ENCODE peak calls at places on chromosomes 16 and 17, in eight cellular contexts. D, B, X, U, A, E, L and N are unnamed samples.

GRCh38 chr17:43779145-43780125 is 658 bp upstream of the DUSP3 start:
- DNase-seq in D (no peak), B (no peak), X (peak), U (peak), A (no peak), E (no peak), L (peak), N (no peak)

GRCh38 chr17:73952136-73952497 is 251.4 kb upstream of the RPL38 start:
- DNase-seq in D (no peak), B (no peak), X (no peak), U (peak), A (no peak), E (no peak), L (no peak), N (no peak)

GRCh38 chr16:6027733-6028132 is 930.1 kb upstream of the EEF2KMT start:
- DNase-seq in D (no peak), B (no peak), X (no peak), U (no peak), A (no peak), E (no peak), L (no peak), N (no peak)

GRCh38 chr17:72419866-72420774 is 299.3 kb downstream of the SOX9 start:
- DNase-seq in D (no peak), B (no peak), X (no peak), U (no peak), A (no peak), E (no peak), L (no peak), N (no peak)

GRCh38 chr17:72472116-72472515 is 351.3 kb downstream of the SOX9 start:
- DNase-seq in D (no peak), B (no peak), X (no peak), U (no peak), A (no peak), E (no peak), L (no peak), N (no peak)

GRCh38 chr16:54291981-54292487 is 5.4 kb upstream of the IRX3 start:
- DNase-seq in D (no peak), B (no peak), X (no peak), U (no peak), A (no peak), E (no peak), L (no peak), N (no peak)

GRCh38 chr17:17822189-17822978 is 14.4 kb downstream of the SREBF1 start:
- DNase-seq in D (peak), B (peak), X (peak), U (no peak), A (peak), E (peak), L (peak), N (peak)

GRCh38 chr17:38709864-38710602 is 5.0 kb downstream of the MLLT6 start:
- DNase-seq in D (no peak), B (no peak), X (no peak), U (no peak), A (no peak), E (peak), L (no peak), N (no peak)

GRCh38 chr17:44909681-44910144 is 5.6 kb downstream of the GFAP start:
- DNase-seq in D (no peak), B (peak), X (no peak), U (no peak), A (no peak), E (no peak), L (peak), N (peak)

GRCh38 chr17:78933959-78934568 is 8.9 kb upstream of the TIMP2 start:
- DNase-seq in D (peak), B (peak), X (peak), U (peak), A (peak), E (peak), L (peak), N (peak)

GRCh38 chr17:5365831-5366230 is 53.6 kb downstream of the NUP88 start:
- DNase-seq in D (no peak), B (no peak), X (no peak), U (no peak), A (no peak), E (no peak), L (no peak), N (no peak)

GRCh38 chr17:81388612-81389367 is 6.5 kb upstream of the BAHCC1 start:
- DNase-seq in D (peak), B (no peak), X (peak), U (no peak), A (no peak), E (no peak), L (no peak), N (no peak)

GRCh38 chr16:58336332-58337089 is 41.7 kb upstream of the PRSS54 start:
- DNase-seq in D (peak), B (peak), X (peak), U (peak), A (peak), E (peak), L (peak), N (peak)

GRCh38 chr17:58330997-58331814 is 2.6 kb upstream of the TSPOAP1 start:
- DNase-seq in D (no peak), B (no peak), X (peak), U (no peak), A (no peak), E (no peak), L (no peak), N (no peak)

GRCh38 chr16:9107025-9107970 is 15.9 kb downstream of the HAPSTR1 start:
- DNase-seq in D (no peak), B (no peak), X (no peak), U (no peak), A (no peak), E (peak), L (no peak), N (peak)

GRCh38 chr17:45867702-45868101 is 23.0 kb downstream of the SPPL2C start:
- DNase-seq in D (no peak), B (no peak), X (no peak), U (no peak), A (no peak), E (no peak), L (no peak), N (peak)

GRCh38 chr16:2708290-2708639 is 11.8 kb downstream of the PRSS27 start:
- DNase-seq in D (no peak), B (no peak), X (no peak), U (no peak), A (no peak), E (no peak), L (no peak), N (no peak)

GRCh38 chr17:68290955-68291835 is at the start of the genes ARSG and SLC16A6:
- DNase-seq in D (peak), B (peak), X (peak), U (peak), A (peak), E (peak), L (peak), N (peak)

GRCh38 chr16:11175850-11176341 is 80.1 kb downstream of the SOCS1 start:
- DNase-seq in D (no peak), B (no peak), X (no peak), U (no peak), A (no peak), E (no peak), L (no peak), N (no peak)

GRCh38 chr17:65593870-65594584 is 32.6 kb upstream of the AXIN2 start:
- DNase-seq in D (no peak), B (peak), X (no peak), U (no peak), A (no peak), E (no peak), L (peak), N (peak)

GRCh38 chr17:81097943-81098308 is 63.0 kb downstream of the BAIAP2 start:
- DNase-seq in D (no peak), B (peak), X (peak), U (no peak), A (peak), E (no peak), L (no peak), N (peak)

GRCh38 chr17:64774888-64775600 is 112.9 kb upstream of the SMURF2 start:
- DNase-seq in D (no peak), B (no peak), X (no peak), U (peak), A (no peak), E (no peak), L (no peak), N (no peak)

GRCh38 chr17:9824094-9824493 is 1.6 kb upstream of the GLP2R start:
- DNase-seq in D (no peak), B (no peak), X (no peak), U (no peak), A (no peak), E (no peak), L (no peak), N (no peak)
- TF ChIP-seq CTCF in D (no peak), B (no peak), X (no peak), U (no peak), A (no peak), E (no peak), L (no peak), N (peak)

DNA sequence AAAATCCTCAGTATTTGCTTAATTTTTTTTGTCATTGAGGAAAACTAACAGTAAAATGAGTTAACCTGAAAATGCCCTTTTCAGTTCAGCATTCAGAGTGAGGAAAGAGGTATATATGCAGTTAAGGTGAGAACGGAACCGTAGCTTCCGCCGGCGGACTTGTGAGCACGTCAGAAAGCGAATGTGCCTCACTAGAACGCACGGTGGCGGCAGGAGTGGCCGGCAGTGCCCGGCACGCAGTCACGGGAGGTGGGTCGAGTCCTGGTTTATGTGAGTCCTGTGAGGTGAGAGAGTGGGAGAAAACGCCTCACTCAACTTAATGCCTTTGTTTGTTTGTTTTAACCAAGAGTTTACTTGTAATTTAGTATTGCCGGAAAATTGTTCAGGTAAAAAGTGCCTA is 6.1 kb downstream of the SEC14L1 start:
- DNase-seq in D (peak), B (no peak), X (peak), U (no peak), A (no peak), E (no peak), L (no peak), N (no peak)
- H3K4me3 ChIP-seq in D (no peak), B (no peak), X (no peak), U (no peak), A (peak), E (peak), L (no peak), N (no peak)

DNA sequence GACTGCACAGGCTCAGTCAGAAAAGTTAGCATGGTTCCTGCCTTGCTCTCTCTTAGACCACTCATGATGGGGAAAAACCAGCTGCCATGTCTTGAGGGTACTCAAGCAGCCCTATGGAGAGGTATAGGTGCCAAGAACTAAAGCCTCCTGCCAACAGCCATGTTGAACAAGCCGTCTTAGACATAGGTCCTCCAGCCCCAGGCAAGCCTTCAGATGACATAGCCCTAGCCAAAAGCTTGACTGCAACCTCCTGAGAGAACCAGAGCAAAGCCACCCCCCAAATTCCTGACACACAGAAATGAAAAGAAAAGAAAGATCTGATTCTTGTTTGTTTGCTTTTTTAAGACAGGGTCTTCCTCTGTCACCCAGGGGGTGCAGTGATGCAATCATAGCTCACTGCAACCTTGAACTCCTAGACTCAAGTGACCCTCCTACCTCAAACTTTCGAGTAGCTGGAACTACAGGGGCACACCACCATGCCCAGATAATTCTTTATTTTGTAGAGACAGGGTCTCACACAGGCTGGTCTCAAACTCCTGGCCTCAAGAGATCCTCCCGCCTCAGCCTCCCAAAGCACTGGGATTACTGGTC is 36.3 kb downstream of the CMTM3 start:
- DNase-seq in D (no peak), B (no peak), X (no peak), U (no peak), A (no peak), E (no peak), L (no peak), N (no peak)
- TF ChIP-seq CTCF in D (no peak), B (no peak), X (no peak), U (no peak), A (no peak), E (no peak), L (no peak), N (no peak)

DNA sequence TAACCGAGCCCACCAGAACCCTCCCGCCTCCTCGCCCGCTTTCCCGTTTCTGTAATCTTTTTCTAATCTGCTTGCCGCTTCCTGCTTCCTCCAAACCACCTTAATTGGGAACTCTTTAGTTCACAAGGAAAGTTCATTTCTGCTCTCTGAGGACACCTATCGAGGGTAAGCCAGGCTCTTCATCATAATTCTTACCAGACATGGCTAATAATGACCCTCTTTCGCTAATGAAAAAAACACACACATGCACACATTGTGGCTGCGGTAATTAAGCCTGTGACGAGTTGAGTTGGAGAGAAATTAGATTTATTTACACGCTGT is 100.7 kb downstream of the ZNF423 start:
- DNase-seq in D (no peak), B (peak), X (no peak), U (no peak), A (peak), E (no peak), L (peak), N (peak)
- H3K4me3 ChIP-seq in D (no peak), B (peak), X (no peak), U (peak), A (peak), E (peak), L (peak), N (peak)

DNA sequence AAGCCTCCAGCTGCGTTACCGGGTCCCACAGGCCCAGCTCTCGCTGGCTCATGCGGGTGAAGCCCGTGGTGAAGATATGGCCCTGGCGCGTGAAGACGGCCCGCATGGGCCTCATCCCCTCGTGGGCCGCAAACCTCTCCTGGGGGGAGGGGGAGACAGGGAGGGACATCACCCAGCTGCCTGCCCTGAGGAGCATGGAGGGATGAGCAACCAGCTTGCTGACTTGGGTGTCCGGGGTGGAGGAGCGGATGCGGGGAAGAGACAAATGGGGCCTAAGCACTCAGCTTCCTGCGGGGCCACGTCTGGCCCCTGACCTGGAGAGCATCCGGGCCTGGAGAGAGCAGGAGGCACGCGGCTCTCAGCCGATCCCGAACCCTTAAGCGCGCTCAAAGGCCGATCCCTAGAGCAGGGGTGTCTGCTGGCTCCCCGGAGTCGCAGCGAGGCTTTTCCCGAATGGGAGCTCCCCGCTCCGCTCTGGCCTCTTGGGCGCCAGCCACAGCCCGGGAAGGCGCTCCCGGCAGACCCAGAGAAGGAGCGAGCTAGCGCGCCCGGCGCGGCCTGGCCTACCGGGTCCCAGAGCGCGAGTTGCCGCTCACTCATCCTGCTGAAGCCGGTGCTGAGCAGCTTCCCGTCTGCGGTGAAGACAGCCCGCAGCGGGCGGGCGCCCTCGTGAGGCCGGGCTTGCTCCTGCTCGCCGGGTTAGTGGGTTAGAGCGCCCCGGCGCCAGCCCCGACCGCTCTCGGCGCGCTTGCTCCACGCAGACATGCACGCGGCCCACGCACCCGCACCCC is 5.0 kb downstream of the CORO6 start:
- DNase-seq in D (peak), B (peak), X (peak), U (peak), A (no peak), E (no peak), L (peak), N (peak)
- TF ChIP-seq CTCF in D (peak), B (peak), X (peak), U (peak), A (peak), E (no peak), L (peak), N (peak)